ENCODE peak calls at places on chromosomes 6 and 20, in five cellular contexts. F is activated CD4-positive, alpha-beta T cell treated with anti-CD3 and anti-CD28 coated beads, Interleukin-2, amount 50 U/mL, for 24 hours; Y is stimulated activated CD8-positive, alpha-beta memory T cell treated with anti-CD3 and anti-CD28 coated beads, Interleukin-2, amount 100 ng/mL, for 1 hour; L is SJSA1; C is K562. S is an unnamed sample.

GRCh38 chr20:38970302-38970701 is 8.2 kb downstream of the DHX35 start:
- DNase-seq in F (no peak), Y (no peak), L (peak), C (no peak), S (no peak)

GRCh38 chr6:74851598-74851997 is 354.3 kb downstream of the COL12A1 start:
- DNase-seq in F (no peak), Y (no peak), L (peak), C (no peak), S (no peak)

GRCh38 chr20:58597021-58597940 is 53.8 kb upstream of the STX16 start:
- DNase-seq in F (no peak), Y (no peak), L (no peak), C (no peak), S (no peak)

GRCh38 chr20:32482251-32483220 is 102.6 kb downstream of the NOL4L start:
- DNase-seq in F (no peak), Y (no peak), L (no peak), C (no peak), S (no peak)

GRCh38 chr20:18090044-18090443 is 32.3 kb upstream of the OVOL2 start:
- DNase-seq in F (no peak), Y (no peak), L (no peak), C (peak), S (no peak)

GRCh38 chr6:170031684-170032121 is 259.2 kb downstream of the DLL1 start:
- DNase-seq in F (no peak), Y (no peak), L (no peak), C (no peak), S (no peak)

GRCh38 chr20:54250691-54251090 is 42.8 kb downstream of the PFDN4 start:
- DNase-seq in F (no peak), Y (no peak), L (no peak), C (no peak), S (no peak)

GRCh38 chr6:10478187-10479040 is 42.7 kb upstream of the GCNT2 start:
- DNase-seq in F (peak), Y (no peak), L (peak), C (peak), S (no peak)

GRCh38 chr20:31842471-31843157 is 2.8 kb downstream of the FOXS1 start:
- DNase-seq in F (no peak), Y (no peak), L (peak), C (no peak), S (no peak)

GRCh38 chr6:55694148-55694547 is 115.2 kb upstream of the HMGCLL1 start:
- DNase-seq in F (no peak), Y (no peak), L (peak), C (no peak), S (no peak)

GRCh38 chr6:89298680-89299450 is 16.2 kb downstream of the GABRR2 start:
- DNase-seq in F (peak), Y (no peak), L (no peak), C (no peak), S (no peak)

GRCh38 chr6:8060346-8060745 is 3.8 kb downstream of the BLOC1S5 start:
- DNase-seq in F (no peak), Y (no peak), L (no peak), C (no peak), S (no peak)

GRCh38 chr6:53737746-53738145 is 57.1 kb upstream of the LRRC1 start:
- DNase-seq in F (no peak), Y (no peak), L (no peak), C (no peak), S (no peak)

GRCh38 chr6:16802071-16802470 is 40.8 kb upstream of the ATXN1 start:
- DNase-seq in F (no peak), Y (no peak), L (no peak), C (no peak), S (no peak)

GRCh38 chr6:141421378-141421777 is 711.3 kb upstream of the GJE1 start:
- DNase-seq in F (no peak), Y (no peak), L (peak), C (no peak), S (no peak)

GRCh38 chr20:59253779-59254319 is 46.6 kb upstream of the EDN3 start:
- DNase-seq in F (peak), Y (no peak), L (no peak), C (no peak), S (no peak)

GRCh38 chr6:33591633-33592032 is 11.6 kb upstream of the BAK1 start:
- DNase-seq in F (no peak), Y (no peak), L (no peak), C (no peak), S (no peak)

GRCh38 chr20:22400440-22400839 is 183.9 kb downstream of the FOXA2 start:
- DNase-seq in F (no peak), Y (no peak), L (no peak), C (no peak), S (no peak)

GRCh38 chr6:72238900-72239299 is 352.6 kb downstream of the RIMS1 start:
- DNase-seq in F (no peak), Y (no peak), L (no peak), C (no peak), S (no peak)

GRCh38 chr6:169724554-169725269 is 412 bp upstream of the PHF10 start:
- DNase-seq in F (peak), Y (peak), L (peak), C (peak), S (no peak)

GRCh38 chr6:1917628-1918371 is 308.1 kb downstream of the FOXC1 start:
- DNase-seq in F (peak), Y (no peak), L (peak), C (no peak), S (no peak)

GRCh38 chr6:125888989-125889656 is 67.4 kb upstream of the HINT3 start:
- DNase-seq in F (peak), Y (no peak), L (peak), C (peak), S (no peak)

GRCh38 chr6:11423072-11423471 is 114.5 kb upstream of the TMEM170B start:
- DNase-seq in F (no peak), Y (no peak), L (no peak), C (no peak), S (no peak)

GRCh38 chr6:168307011-168307694 is 12.4 kb downstream of the DACT2 start:
- DNase-seq in F (no peak), Y (no peak), L (no peak), C (no peak), S (no peak)

GRCh38 chr6:4902363-4902762 is 101.5 kb downstream of the RPP40 start:
- DNase-seq in F (no peak), Y (no peak), L (no peak), C (no peak), S (no peak)

GRCh38 chr6:148343383-148343782 is 745 bp downstream of the SASH1 start:
- DNase-seq in F (no peak), Y (no peak), L (peak), C (no peak), S (no peak)

GRCh38 chr20:44448753-44449546 is 26.7 kb upstream of the TTPAL start:
- DNase-seq in F (no peak), Y (no peak), L (no peak), C (peak), S (no peak)

GRCh38 chr6:135871296-135871695 is 19.8 kb downstream of the PDE7B start:
- DNase-seq in F (no peak), Y (no peak), L (no peak), C (no peak), S (no peak)

GRCh38 chr20:12056836-12057235 is 139.1 kb downstream of the BTBD3 start:
- DNase-seq in F (no peak), Y (no peak), L (no peak), C (no peak), S (no peak)

GRCh38 chr6:33686981-33687975 is 24.2 kb downstream of the UQCC2 start:
- DNase-seq in F (no peak), Y (no peak), L (no peak), C (no peak), S (no peak)

GRCh38 chr20:51310216-51310615 is 232.3 kb downstream of the NFATC2 start:
- DNase-seq in F (no peak), Y (no peak), L (no peak), C (no peak), S (no peak)

GRCh38 chr6:139605350-139605749 is 230.9 kb upstream of the CITED2 start:
- DNase-seq in F (no peak), Y (no peak), L (no peak), C (no peak), S (no peak)

GRCh38 chr6:28776269-28777146 is 147.3 kb downstream of the TRIM27 start:
- DNase-seq in F (no peak), Y (no peak), L (no peak), C (peak), S (no peak)

GRCh38 chr6:130937942-130938604 is 110.9 kb downstream of the SMLR1 start:
- DNase-seq in F (no peak), Y (no peak), L (peak), C (no peak), S (no peak)